ENCODE peak calls at places on chromosomes 2 and 18, in ten cellular contexts. Q is skeletal muscle cell, W is BJ, H is HFF-Myc, I is GM23248, G is endodermal cell, X is cardiac fibroblast, Y is cardiac muscle cell, T is BE2C, K is H7. N is an unnamed sample.

GRCh38 chr2:1837022-1837421 is 92.7 kb upstream of the PXDN start:
- DNase-seq in G (peak; percentile 72), I (peak; percentile 61), Q (no peak), K (peak; percentile 84), Y (peak; percentile 21), T (no peak), H (no peak), W (no peak), X (no peak), N (no peak)

GRCh38 chr2:18771212-18771611 is 181.8 kb upstream of the NT5C1B start:
- DNase-seq in I (no peak), Q (no peak), K (no peak), T (no peak), Y (no peak), W (no peak), H (no peak), X (no peak), G (no peak), N (no peak)

GRCh38 chr2:239881561-239882320 is 143.4 kb downstream of the NDUFA10 start:
- DNase-seq in I (peak; percentile 19), Q (no peak), Y (no peak), G (no peak), T (no peak), H (no peak), W (no peak), K (no peak), X (peak; percentile 66), N (no peak)

GRCh38 chr2:69436594-69436936 is 670 bp downstream of the NFU1 start:
- DNase-seq in K (no peak), H (no peak), I (peak; percentile 18), X (no peak), T (no peak), Y (no peak), Q (no peak), G (no peak), W (no peak), N (no peak)

GRCh38 chr2:171272039-171272438 is 111.3 kb upstream of the TLK1 start:
- DNase-seq in I (peak; percentile 92), Y (no peak), K (no peak), W (peak; percentile 84), G (peak; percentile 76), Q (peak; percentile 78), H (peak; percentile 83), T (no peak), X (peak; percentile 94), N (peak; percentile 2)

GRCh38 chr2:163246111-163246510 is 407.5 kb upstream of the KCNH7 start:
- DNase-seq in H (no peak), T (no peak), G (peak; percentile 51), I (no peak), Y (no peak), X (no peak), Q (no peak), W (no peak), K (no peak), N (no peak)

GRCh38 chr2:231807020-231807419 is 20.8 kb downstream of the COPS7B start:
- DNase-seq in G (no peak), I (no peak), Y (no peak), T (no peak), H (peak; percentile 52), X (no peak), K (no peak), W (peak; percentile 93), Q (no peak), N (no peak)

GRCh38 chr2:79370976-79371550 is 141.8 kb upstream of the CTNNA2 start:
- DNase-seq in Y (no peak), T (peak; percentile 60), Q (no peak), K (no peak), W (no peak), H (no peak), I (no peak), X (no peak), G (peak; percentile 44), N (no peak)

GRCh38 chr2:165778653-165779451 is 15.2 kb downstream of the GALNT3 start:
- DNase-seq in H (no peak), W (no peak), Y (no peak), K (no peak), G (peak; percentile 69), T (peak; percentile 5), I (peak; percentile 22), X (peak; percentile 14), Q (no peak), N (no peak)

GRCh38 chr2:99922664-99923063 is 219.7 kb downstream of the AFF3 start:
- DNase-seq in X (no peak), Q (no peak), I (no peak), W (no peak), T (no peak), G (no peak), H (no peak), Y (no peak), K (no peak), N (no peak)

GRCh38 chr2:10517351-10518043 is 69.4 kb upstream of the ODC1 start:
- DNase-seq in Y (no peak), G (peak; percentile 14), I (no peak), X (no peak), Q (no peak), W (no peak), H (no peak), K (peak; percentile 7), T (no peak), N (no peak)

GRCh38 chr2:70190086-70190412 is 770 bp downstream of the C2orf42 start:
- DNase-seq in I (no peak), T (no peak), G (peak; percentile 65), K (peak; percentile 58), Y (peak; percentile 32), H (no peak), W (no peak), X (peak; percentile 67), Q (peak; percentile 9), N (no peak)

GRCh38 chr2:46983065-46983801 is 67.6 kb upstream of the MCFD2 start:
- DNase-seq in W (no peak), X (peak; percentile 57), Q (no peak), K (peak; percentile 63), I (peak; percentile 80), H (no peak), Y (no peak), G (peak; percentile 68), T (no peak), N (no peak)

DNA sequence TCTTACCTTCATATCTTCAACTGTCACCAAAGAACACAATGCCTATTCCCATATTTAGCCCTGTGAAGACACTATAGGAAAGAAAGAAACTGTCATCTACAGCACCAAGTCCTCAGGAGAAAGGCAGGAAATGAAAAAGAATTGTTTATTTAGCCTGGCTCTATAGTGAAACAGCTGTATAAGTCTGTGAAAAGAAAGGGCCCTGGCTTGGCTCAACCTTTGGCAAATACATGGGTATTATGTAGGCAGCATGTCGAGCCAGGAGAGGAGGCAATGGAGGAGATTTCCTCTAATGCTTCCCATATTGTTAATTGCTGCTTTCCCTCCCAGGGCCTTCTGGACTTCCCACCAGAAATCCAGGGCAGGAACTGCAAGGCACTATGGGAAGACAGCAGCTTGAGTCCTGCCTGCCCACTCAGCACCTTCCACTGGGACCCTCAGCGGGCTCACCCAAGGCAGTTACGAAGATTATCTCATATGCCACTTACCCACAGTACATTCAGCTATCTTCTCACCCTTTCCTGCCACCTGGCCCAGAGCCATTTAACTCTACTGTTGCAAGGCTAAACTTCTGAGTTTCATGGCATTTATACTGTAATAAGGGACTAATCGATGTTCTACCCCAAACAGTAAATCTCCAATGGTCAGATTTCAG is 30.1 kb downstream of the SLC8A1 start:
- DNase-seq in G (no peak), W (no peak), X (peak; percentile 32), H (no peak), Y (no peak), K (no peak), T (no peak), Q (no peak), I (no peak), N (no peak)
- H3K4me3 ChIP-seq in G (no peak overlapping the region), W (no peak overlapping the region), X (no peak overlapping the region), H (no peak overlapping the region), Y (no peak overlapping the region), K (no peak overlapping the region), T (no peak overlapping the region), Q (no peak overlapping the region), I (no peak overlapping the region), N (no peak overlapping the region)

GRCh38 chr2:65031341-65032015 is 24.7 kb upstream of the CEP68 start:
- DNase-seq in X (peak; percentile 21), Y (no peak), I (no peak), T (no peak), Q (no peak), K (peak; percentile 59), H (no peak), W (no peak), G (no peak), N (no peak)

GRCh38 chr2:65037178-65037577 is 19.0 kb upstream of the CEP68 start:
- DNase-seq in G (no peak), Y (no peak), K (no peak), Q (no peak), I (no peak), H (no peak), X (no peak), W (no peak), T (no peak), N (no peak)

GRCh38 chr2:65032016-65032975 is 23.9 kb upstream of the CEP68 start:
- DNase-seq in Y (no peak), I (no peak), T (no peak), X (peak; percentile 13), K (no peak), H (no peak), W (no peak), Q (no peak), G (no peak), N (no peak)

GRCh38 chr2:65033178-65033577 is 23.0 kb upstream of the CEP68 start:
- DNase-seq in K (no peak), T (no peak), X (peak; percentile 10), I (peak; percentile 38), Q (no peak), Y (no peak), G (no peak), W (no peak), H (no peak), N (no peak)

GRCh38 chr2:65035544-65035943 is 20.7 kb upstream of the CEP68 start:
- DNase-seq in K (no peak), G (no peak), I (no peak), W (no peak), H (no peak), Y (no peak), X (no peak), Q (no peak), T (no peak), N (no peak)
- H3K4me3 ChIP-seq in K (no peak overlapping the region), G (no peak overlapping the region), I (no peak overlapping the region), W (no peak overlapping the region), H (no peak overlapping the region), Y (no peak overlapping the region), X (no peak overlapping the region), Q (no peak overlapping the region), T (no peak overlapping the region), N (no peak overlapping the region)

DNA sequence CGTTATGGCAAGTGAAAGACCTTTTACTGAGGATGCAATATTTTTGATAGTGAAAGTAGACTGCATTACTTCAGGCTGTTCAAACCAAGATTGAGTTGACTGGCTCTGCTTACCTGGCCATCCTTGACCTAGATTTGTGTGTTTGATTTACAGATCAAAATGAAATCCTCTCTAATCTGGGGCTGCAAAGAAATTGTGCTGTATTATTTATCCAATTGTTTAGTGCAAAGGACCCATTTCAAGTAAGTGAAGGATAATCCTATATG is 33.4 kb upstream of the WDR75 start:
- DNase-seq in H (no peak), T (no peak), G (no peak), I (no peak), X (peak; percentile 39), W (no peak), Q (no peak), K (no peak), Y (no peak), N (no peak)
- H3K4me3 ChIP-seq in H (no peak overlapping the region), T (peak overlapping the region; percentile 36), G (no peak overlapping the region), I (peak overlapping the region; percentile 60), X (no peak overlapping the region), W (peak overlapping the region; percentile 15), Q (no peak overlapping the region), K (no peak overlapping the region), Y (no peak overlapping the region), N (no peak overlapping the region)

GRCh38 chr18:74497308-74497640 is 1.1 kb downstream of the CNDP2 start:
- DNase-seq in Y (no peak), I (peak; percentile 12), G (no peak), K (no peak), X (no peak), H (no peak), T (no peak), Q (no peak), W (no peak), N (no peak)
- H3K4me3 ChIP-seq in Y (peak overlapping the region; percentile 86), I (peak overlapping the region; percentile 91), G (peak overlapping the region; percentile 98), K (peak overlapping the region; percentile 95), X (peak overlapping the region; percentile 97), H (peak overlapping the region; percentile 86), T (peak overlapping the region; percentile 73), Q (peak overlapping the region; percentile 80), W (peak overlapping the region; percentile 85), N (peak overlapping the region; percentile 89)

N was measured in gastrocnemius medialis.